ENCODE peak calls at places on chromosome 3, in seven cellular contexts. C, V, U, F, B, W and G are unnamed samples.

GRCh38 chr3:171944109-171945016 is 95.0 kb upstream of the FNDC3B start:
- DNase-seq in W (no peak), U (no peak), V (no peak), F (no peak), B (no peak), C (no peak), G (no peak)

GRCh38 chr3:156264771-156265170 is 144.4 kb downstream of the KCNAB1 start:
- DNase-seq in U (no peak), B (no peak), F (no peak), C (no peak), V (no peak), W (no peak), G (no peak)

GRCh38 chr3:45365060-45365459 is 23.3 kb upstream of the LARS2 start:
- DNase-seq in B (no peak), V (no peak), F (no peak), U (no peak), C (no peak), W (no peak), G (no peak)

GRCh38 chr3:23623841-23624240 is 181.9 kb upstream of the UBE2E1 start:
- DNase-seq in F (no peak), U (no peak), V (peak), C (peak), W (no peak), B (no peak), G (no peak)

GRCh38 chr3:16329792-16330061 is 64.7 kb downstream of the OXNAD1 start:
- DNase-seq in W (no peak), B (no peak), C (peak), V (no peak), F (no peak), U (no peak), G (no peak)

GRCh38 chr3:95705786-95706418 is 1108.5 kb upstream of the EPHA6 start:
- DNase-seq in U (no peak), W (no peak), B (no peak), C (no peak), F (no peak), V (no peak), G (no peak)

GRCh38 chr3:139534444-139534812 is 5.1 kb downstream of the RBP1 start:
- DNase-seq in V (peak), U (no peak), B (peak), F (no peak), W (no peak), C (no peak), G (no peak)

GRCh38 chr3:139308156-139309017 is 35.4 kb upstream of the MRPS22 start:
- DNase-seq in F (no peak), V (no peak), B (no peak), U (no peak), W (no peak), C (no peak), G (no peak)

GRCh38 chr3:173402656-173403055 is 5.1 kb downstream of the NLGN1 start:
- DNase-seq in B (no peak), C (no peak), U (no peak), V (no peak), F (no peak), W (no peak), G (no peak)

GRCh38 chr3:126132751-126133511 is 47.5 kb downstream of the ALDH1L1 start:
- DNase-seq in B (peak), W (no peak), U (no peak), F (peak), C (peak), V (peak), G (peak)

GRCh38 chr3:194691481-194692281 is 6.0 kb downstream of the FAM43A start:
- DNase-seq in C (no peak), U (no peak), W (no peak), B (no peak), F (no peak), V (peak), G (no peak)

GRCh38 chr3:147589016-147589415 is 179.9 kb downstream of the ZIC1 start:
- DNase-seq in C (no peak), W (no peak), U (no peak), B (no peak), V (peak), F (no peak), G (no peak)

GRCh38 chr3:42751609-42752008 is 21.4 kb downstream of the CCDC13 start:
- DNase-seq in W (no peak), F (no peak), B (no peak), C (peak), U (no peak), V (no peak), G (no peak)

GRCh38 chr3:15983232-15983631 is 185.5 kb upstream of the ANKRD28 start:
- DNase-seq in C (no peak), W (no peak), F (no peak), B (no peak), U (no peak), V (peak), G (no peak)

GRCh38 chr3:171778493-171778892 is 31.8 kb downstream of the PLD1 start:
- DNase-seq in V (no peak), B (no peak), F (no peak), W (no peak), U (no peak), C (no peak), G (no peak)

GRCh38 chr3:59608356-59608755 is 558.5 kb upstream of the CFAP20DC start:
- DNase-seq in F (no peak), W (no peak), B (no peak), V (no peak), U (no peak), C (peak), G (no peak)

GRCh38 chr3:27216955-27217552 is 152.1 kb downstream of the NEK10 start:
- DNase-seq in W (no peak), F (no peak), B (no peak), U (no peak), C (no peak), V (peak), G (no peak)

GRCh38 chr3:16467368-16467767 is 46.1 kb downstream of the RFTN1 start:
- DNase-seq in B (no peak), C (no peak), W (no peak), U (no peak), F (no peak), V (no peak), G (peak)

GRCh38 chr3:59313365-59313764 is 263.5 kb upstream of the CFAP20DC start:
- DNase-seq in U (no peak), W (no peak), C (peak), B (peak), V (peak), F (peak), G (peak)

GRCh38 chr3:76990606-76991005 is 49.3 kb upstream of the ROBO2 start:
- DNase-seq in W (no peak), U (no peak), B (no peak), F (no peak), C (no peak), V (no peak), G (no peak)

GRCh38 chr3:48467473-48468267 is 21.1 kb downstream of the ATRIP start:
- DNase-seq in B (no peak), F (no peak), V (no peak), C (no peak), W (no peak), U (no peak), G (no peak)

GRCh38 chr3:14461748-14462324 is 59.4 kb downstream of the SLC6A6 start:
- DNase-seq in C (peak), V (peak), F (peak), W (no peak), B (peak), U (no peak), G (peak)

GRCh38 chr3:126083913-126084514 is at the start of gene SLC41A3:
- DNase-seq in W (peak), V (peak), C (peak), F (peak), B (peak), U (peak), G (peak)

GRCh38 chr3:140186421-140186920 is 251.5 kb downstream of the CLSTN2 start:
- DNase-seq in B (peak), F (no peak), W (no peak), V (peak), U (no peak), C (no peak), G (no peak)

GRCh38 chr3:36944012-36944640 is 728 bp downstream of the TRANK1 start:
- DNase-seq in C (peak), W (peak), U (peak), F (peak), B (peak), V (peak), G (peak)
- TF ChIP-seq CTCF in C (peak), W (no peak), U (no peak), F (peak), B (no peak), V (no peak), G (no peak)

GRCh38 chr3:145490088-145491055 is 670.6 kb downstream of the PLOD2 start:
- DNase-seq in U (no peak), V (no peak), F (no peak), W (no peak), C (peak), B (no peak), G (no peak)
- TF ChIP-seq CTCF in U (no peak), V (no peak), F (no peak), W (no peak), C (no peak), B (no peak), G (no peak)

DNA sequence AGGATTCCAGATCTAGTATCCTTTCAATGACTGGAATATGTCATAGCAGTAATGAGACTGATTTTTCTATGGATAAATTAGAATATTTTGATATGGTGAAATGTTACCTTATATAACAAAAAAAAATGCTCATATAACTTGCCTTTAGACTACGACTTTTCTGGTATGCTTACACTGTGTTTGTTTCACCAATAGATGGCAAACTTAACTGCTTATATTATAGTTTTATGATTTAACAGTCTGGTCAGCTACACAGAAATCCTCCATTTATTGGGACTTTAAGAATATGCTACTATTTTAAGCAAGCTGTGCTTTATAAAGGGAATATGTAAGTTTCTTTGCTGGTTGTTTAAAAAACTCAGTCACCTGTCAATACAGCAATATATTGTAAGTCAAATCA is 205.6 kb downstream of the VGLL3 start:
- DNase-seq in C (no peak), F (no peak), B (no peak), U (no peak), V (peak), W (no peak), G (no peak)
- TF ChIP-seq CTCF in C (no peak), F (peak), B (no peak), U (no peak), V (peak), W (peak), G (no peak)

DNA sequence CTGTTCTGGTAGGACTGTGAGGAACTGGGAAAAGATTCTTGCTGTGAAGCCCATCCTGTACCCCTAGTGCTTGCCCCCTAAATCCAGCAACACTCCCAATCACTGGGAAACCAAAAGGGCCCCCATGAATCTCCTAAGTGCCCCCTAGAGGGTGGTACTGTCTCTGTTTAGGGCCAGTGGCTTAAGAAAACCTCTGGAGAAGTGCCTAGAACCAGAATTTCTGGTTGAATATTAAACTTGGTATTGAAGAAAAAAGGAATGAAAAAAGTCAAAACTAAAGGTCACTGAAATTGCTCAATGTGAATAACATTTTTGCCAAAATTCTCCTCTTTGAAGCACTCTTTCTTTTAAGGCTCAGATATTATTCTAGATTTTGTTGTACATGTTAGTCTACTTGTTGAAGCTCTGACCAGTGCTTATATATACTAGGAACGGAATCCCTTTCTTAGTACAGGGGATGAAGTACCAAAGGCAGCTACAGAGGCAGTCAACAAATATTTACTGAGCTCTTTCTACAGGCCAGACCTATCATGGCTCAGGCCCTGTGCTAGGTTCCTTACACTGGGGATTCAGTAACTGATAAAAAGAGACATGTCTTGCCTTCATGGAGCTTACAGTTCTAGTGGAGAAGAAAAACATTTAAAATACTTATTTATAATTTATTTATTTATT is 138.8 kb downstream of the MYLK start:
- DNase-seq in V (peak), C (no peak), F (no peak), W (no peak), B (no peak), U (no peak), G (no peak)
- TF ChIP-seq CTCF in V (peak), C (peak), F (peak), W (no peak), B (no peak), U (no peak), G (no peak)

GRCh38 chr3:41448396-41448795 is 249.1 kb downstream of the CTNNB1 start:
- DNase-seq in F (no peak), B (no peak), V (no peak), U (no peak), W (no peak), C (no peak), G (no peak)
- TF ChIP-seq CTCF in F (no peak), B (no peak), V (no peak), U (no peak), W (no peak), C (peak), G (no peak)

DNA sequence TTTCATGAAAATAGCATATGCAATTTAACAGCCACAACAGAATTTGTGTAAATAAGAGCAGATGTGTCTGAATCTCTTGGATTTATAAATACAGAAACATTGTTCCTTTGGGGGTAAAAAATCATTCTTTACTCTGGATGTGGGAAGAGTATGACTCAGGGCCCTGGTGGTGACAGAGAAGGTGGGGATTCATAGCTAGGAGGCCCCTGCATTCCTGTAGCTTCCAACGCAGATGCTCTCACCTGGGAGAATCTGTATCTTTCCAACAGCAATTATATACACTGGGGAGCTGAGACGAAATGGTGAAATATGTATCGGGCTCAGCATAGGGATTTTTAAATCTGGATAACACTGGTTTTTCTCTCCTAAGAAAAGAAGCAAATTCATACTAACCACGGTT is 167.7 kb upstream of the CADPS start:
- DNase-seq in C (no peak), V (no peak), B (no peak), W (no peak), U (no peak), F (no peak), G (no peak)
- TF ChIP-seq CTCF in C (no peak), V (no peak), B (no peak), W (no peak), U (no peak), F (no peak), G (no peak)

GRCh38 chr3:166425900-166426611 is 588.8 kb upstream of the BCHE start:
- DNase-seq in B (no peak), W (no peak), V (no peak), C (peak), F (no peak), U (no peak), G (no peak)
- TF ChIP-seq CTCF in B (no peak), W (no peak), V (no peak), C (peak), F (no peak), U (no peak), G (no peak)

DNA sequence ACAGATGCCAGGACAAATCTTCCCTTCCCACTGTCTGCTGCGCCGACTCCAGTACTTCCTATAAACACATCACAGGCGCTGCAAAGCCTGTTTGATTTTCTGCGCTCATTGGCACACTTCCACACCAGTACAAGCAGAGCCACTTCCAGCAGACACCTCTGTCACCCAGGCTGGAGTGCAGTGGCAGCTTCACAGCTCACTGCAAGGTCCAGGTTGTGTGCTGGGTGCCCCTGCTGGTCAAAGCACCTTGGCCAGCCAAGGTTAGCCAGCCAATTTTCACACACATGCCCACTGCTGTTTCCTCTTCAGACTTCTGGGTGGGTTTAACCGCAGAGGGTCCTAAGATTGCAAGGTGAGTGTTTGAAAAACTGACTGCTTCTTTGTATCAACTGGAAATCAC is 4.9 kb downstream of the CHDH start:
- DNase-seq in V (no peak), U (no peak), W (no peak), F (no peak), C (no peak), B (peak), G (no peak)
- TF ChIP-seq CTCF in V (no peak), U (no peak), W (no peak), F (no peak), C (peak), B (peak), G (no peak)

DNA sequence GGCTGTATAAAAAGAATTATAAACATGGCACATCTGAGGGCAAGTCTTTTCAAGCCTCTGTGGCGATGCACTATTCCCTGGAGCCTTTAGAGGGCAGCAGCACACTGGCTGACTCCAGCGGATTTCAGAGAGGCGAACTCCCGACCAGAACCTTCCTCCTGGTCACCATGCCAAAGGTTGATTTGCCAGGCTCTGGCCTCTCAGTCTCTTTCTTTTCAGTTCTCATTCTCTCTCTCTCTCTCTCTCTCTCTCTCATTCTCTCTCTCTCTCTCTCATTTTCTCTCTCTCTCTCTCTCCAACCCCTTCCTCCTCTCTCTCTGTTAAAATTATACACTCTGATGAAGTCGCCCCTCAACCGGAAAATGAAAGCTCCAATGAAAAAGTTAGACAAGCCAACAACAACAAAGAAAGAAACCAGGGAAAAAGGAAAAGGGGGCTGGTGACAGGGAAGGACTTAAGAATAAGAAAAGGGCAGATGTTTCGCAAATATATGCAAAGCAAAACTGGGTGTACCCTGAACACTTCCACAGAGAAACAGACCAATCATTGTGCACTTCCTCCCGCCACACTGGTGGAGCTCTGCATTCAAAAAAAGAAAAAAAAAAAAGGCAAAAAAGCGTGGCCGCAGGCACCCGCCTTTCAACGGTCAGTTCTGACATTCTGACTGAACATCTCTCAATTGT is 90.2 kb downstream of the TIGIT start:
- DNase-seq in V (peak), U (peak), F (peak), C (peak), B (peak), W (no peak), G (peak)
- TF ChIP-seq CTCF in V (peak), U (peak), F (peak), C (peak), B (peak), W (peak), G (peak)